ENCODE peak calls at places on chromosome 12, in six cellular contexts. One of them, this sample, is unnamed.

GRCh38 chr12:122965356-122965755 is 907 bp downstream of the ABCB9 start:
- DNase-seq in NB4: no peak
- DNase-seq in GM10248: no peak
- DNase-seq in foreskin fibroblast: no peak
- DNase-seq in type B pancreatic cell: no peak
- DNase-seq in fibroblast of mammary gland: no peak
- DNase-seq in this sample: no peak

GRCh38 chr12:27751386-27752047 is 28.5 kb upstream of the KLHL42 start:
- DNase-seq in NB4: peak
- DNase-seq in GM10248: no peak
- DNase-seq in foreskin fibroblast: no peak
- DNase-seq in type B pancreatic cell: no peak
- DNase-seq in fibroblast of mammary gland: no peak
- DNase-seq in this sample: no peak

GRCh38 chr12:123142948-123143752 is 7.7 kb downstream of the PITPNM2 start:
- DNase-seq in NB4: peak
- DNase-seq in GM10248: no peak
- DNase-seq in foreskin fibroblast: no peak
- DNase-seq in type B pancreatic cell: no peak
- DNase-seq in fibroblast of mammary gland: no peak
- DNase-seq in this sample: no peak

GRCh38 chr12:74871817-74872216 is 334.2 kb downstream of the ATXN7L3B start:
- DNase-seq in NB4: no peak
- DNase-seq in GM10248: no peak
- DNase-seq in foreskin fibroblast: no peak
- DNase-seq in type B pancreatic cell: no peak
- DNase-seq in fibroblast of mammary gland: no peak
- DNase-seq in this sample: no peak

GRCh38 chr12:80268924-80269749 is 169.8 kb downstream of the OTOGL start:
- DNase-seq in NB4: no peak
- DNase-seq in GM10248: no peak
- DNase-seq in foreskin fibroblast: peak
- DNase-seq in type B pancreatic cell: no peak
- DNase-seq in fibroblast of mammary gland: peak
- DNase-seq in this sample: no peak

GRCh38 chr12:91954761-91955160 is 190.9 kb downstream of the BTG1 start:
- DNase-seq in NB4: no peak
- DNase-seq in GM10248: no peak
- DNase-seq in foreskin fibroblast: no peak
- DNase-seq in type B pancreatic cell: no peak
- DNase-seq in fibroblast of mammary gland: no peak
- DNase-seq in this sample: no peak

GRCh38 chr12:12715459-12716150 is 1.6 kb upstream of the CDKN1B start:
- DNase-seq in NB4: peak
- DNase-seq in GM10248: peak
- DNase-seq in foreskin fibroblast: no peak
- DNase-seq in type B pancreatic cell: no peak
- DNase-seq in fibroblast of mammary gland: no peak
- DNase-seq in this sample: peak

GRCh38 chr12:98758331-98758730 is 113.2 kb downstream of the APAF1 start:
- DNase-seq in NB4: no peak
- DNase-seq in GM10248: no peak
- DNase-seq in foreskin fibroblast: no peak
- DNase-seq in type B pancreatic cell: peak
- DNase-seq in fibroblast of mammary gland: peak
- DNase-seq in this sample: no peak

GRCh38 chr12:131436922-131437705 is 273.8 kb upstream of the SFSWAP start:
- DNase-seq in NB4: no peak
- DNase-seq in GM10248: no peak
- DNase-seq in foreskin fibroblast: no peak
- DNase-seq in type B pancreatic cell: peak
- DNase-seq in fibroblast of mammary gland: no peak
- DNase-seq in this sample: no peak

GRCh38 chr12:94603434-94604068 is 46.8 kb downstream of the TMCC3 start:
- DNase-seq in NB4: peak
- DNase-seq in GM10248: no peak
- DNase-seq in foreskin fibroblast: no peak
- DNase-seq in type B pancreatic cell: no peak
- DNase-seq in fibroblast of mammary gland: no peak
- DNase-seq in this sample: peak

GRCh38 chr12:106358410-106359241 is 1.1 kb downstream of the POLR3B start:
- DNase-seq in NB4: peak
- DNase-seq in GM10248: no peak
- DNase-seq in foreskin fibroblast: peak
- DNase-seq in type B pancreatic cell: no peak
- DNase-seq in fibroblast of mammary gland: peak
- DNase-seq in this sample: no peak

GRCh38 chr12:89181271-89181920 is 170.9 kb downstream of the DUSP6 start:
- DNase-seq in NB4: peak
- DNase-seq in GM10248: no peak
- DNase-seq in foreskin fibroblast: peak
- DNase-seq in type B pancreatic cell: no peak
- DNase-seq in fibroblast of mammary gland: peak
- DNase-seq in this sample: no peak

GRCh38 chr12:51391047-51391837 is at the start of gene GALNT6:
- DNase-seq in NB4: peak
- DNase-seq in GM10248: peak
- DNase-seq in foreskin fibroblast: no peak
- DNase-seq in type B pancreatic cell: no peak
- DNase-seq in fibroblast of mammary gland: no peak
- DNase-seq in this sample: peak

GRCh38 chr12:107560194-107560905 is 125.2 kb upstream of the PWP1 start:
- DNase-seq in NB4: no peak
- DNase-seq in GM10248: no peak
- DNase-seq in foreskin fibroblast: no peak
- DNase-seq in type B pancreatic cell: no peak
- DNase-seq in fibroblast of mammary gland: no peak
- DNase-seq in this sample: no peak

GRCh38 chr12:56996793-56997545 is 9.4 kb downstream of the ZBTB39 start:
- DNase-seq in NB4: no peak
- DNase-seq in GM10248: no peak
- DNase-seq in foreskin fibroblast: no peak
- DNase-seq in type B pancreatic cell: peak
- DNase-seq in fibroblast of mammary gland: no peak
- DNase-seq in this sample: no peak
- TF ChIP-seq CTCF in NB4: no peak
- TF ChIP-seq CTCF in GM10248: no peak
- TF ChIP-seq CTCF in foreskin fibroblast: no peak
- TF ChIP-seq CTCF in type B pancreatic cell: no peak
- TF ChIP-seq CTCF in fibroblast of mammary gland: no peak
- TF ChIP-seq CTCF in this sample: no peak

GRCh38 chr12:73053903-73054302 is 781.7 kb downstream of the TRHDE start:
- DNase-seq in NB4: no peak
- DNase-seq in GM10248: no peak
- DNase-seq in foreskin fibroblast: no peak
- DNase-seq in type B pancreatic cell: no peak
- DNase-seq in fibroblast of mammary gland: no peak
- DNase-seq in this sample: no peak

GRCh38 chr12:73057428-73057827 is 785.3 kb downstream of the TRHDE start:
- DNase-seq in NB4: peak
- DNase-seq in GM10248: no peak
- DNase-seq in foreskin fibroblast: no peak
- DNase-seq in type B pancreatic cell: no peak
- DNase-seq in fibroblast of mammary gland: no peak
- DNase-seq in this sample: no peak
- TF ChIP-seq CTCF in NB4: no peak
- TF ChIP-seq CTCF in GM10248: no peak
- TF ChIP-seq CTCF in foreskin fibroblast: no peak
- TF ChIP-seq CTCF in type B pancreatic cell: no peak
- TF ChIP-seq CTCF in fibroblast of mammary gland: no peak
- TF ChIP-seq CTCF in this sample: no peak

DNA sequence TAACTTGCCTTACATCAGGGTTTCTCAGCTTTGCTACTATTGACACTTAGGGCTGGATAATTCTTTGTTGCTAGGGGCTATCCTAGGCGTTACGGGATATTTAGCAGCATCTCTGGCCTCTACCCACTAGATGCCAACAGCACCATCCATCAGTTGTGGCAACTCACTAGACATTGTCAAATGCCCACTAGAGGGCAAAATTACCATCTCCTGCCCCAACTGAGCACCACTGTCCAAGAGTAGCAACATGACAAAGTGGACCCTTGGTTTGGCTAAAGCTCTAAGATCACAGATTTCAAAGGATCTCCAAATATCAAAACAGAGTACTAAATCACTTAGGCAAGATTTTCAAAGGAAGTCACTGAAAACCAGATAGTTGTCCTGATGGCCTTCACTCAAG is 251.7 kb upstream of the TBX3 start:
- DNase-seq in NB4: peak
- DNase-seq in GM10248: no peak
- DNase-seq in foreskin fibroblast: no peak
- DNase-seq in type B pancreatic cell: no peak
- DNase-seq in fibroblast of mammary gland: peak
- DNase-seq in this sample: no peak
- TF ChIP-seq CTCF in NB4: peak
- TF ChIP-seq CTCF in GM10248: no peak
- TF ChIP-seq CTCF in foreskin fibroblast: peak
- TF ChIP-seq CTCF in type B pancreatic cell: no peak
- TF ChIP-seq CTCF in fibroblast of mammary gland: peak
- TF ChIP-seq CTCF in this sample: no peak

GRCh38 chr12:10221846-10222245 is 9.2 kb downstream of the GABARAPL1 start:
- DNase-seq in NB4: no peak
- DNase-seq in GM10248: no peak
- DNase-seq in foreskin fibroblast: no peak
- DNase-seq in type B pancreatic cell: no peak
- DNase-seq in fibroblast of mammary gland: no peak
- DNase-seq in this sample: no peak
- TF ChIP-seq CTCF in NB4: no peak
- TF ChIP-seq CTCF in GM10248: no peak
- TF ChIP-seq CTCF in foreskin fibroblast: no peak
- TF ChIP-seq CTCF in type B pancreatic cell: no peak
- TF ChIP-seq CTCF in fibroblast of mammary gland: no peak
- TF ChIP-seq CTCF in this sample: no peak

DNA sequence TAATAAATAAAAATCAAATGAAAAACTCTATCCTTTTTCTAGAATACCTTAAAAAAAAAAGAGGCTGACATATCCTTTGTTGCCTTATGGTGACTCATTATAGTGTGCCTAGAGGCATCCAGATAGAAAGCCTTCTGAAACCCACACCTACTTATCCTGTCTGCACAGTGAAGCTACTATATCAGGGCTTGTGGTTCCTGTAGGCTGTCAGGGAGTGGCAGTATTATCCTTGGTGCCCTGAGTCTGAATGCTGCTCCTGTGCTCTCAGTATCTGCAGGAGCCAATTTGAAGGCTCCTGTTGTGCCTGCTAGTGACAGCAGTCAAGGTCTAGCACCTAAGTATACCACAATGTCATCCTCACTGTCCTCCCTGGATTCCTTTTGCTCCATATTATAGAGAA is 168.4 kb upstream of the AVPR1A start:
- DNase-seq in NB4: peak
- DNase-seq in GM10248: no peak
- DNase-seq in foreskin fibroblast: no peak
- DNase-seq in type B pancreatic cell: no peak
- DNase-seq in fibroblast of mammary gland: no peak
- DNase-seq in this sample: no peak
- TF ChIP-seq CTCF in NB4: peak
- TF ChIP-seq CTCF in GM10248: no peak
- TF ChIP-seq CTCF in foreskin fibroblast: no peak
- TF ChIP-seq CTCF in type B pancreatic cell: no peak
- TF ChIP-seq CTCF in fibroblast of mammary gland: no peak
- TF ChIP-seq CTCF in this sample: no peak

GRCh38 chr12:1793426-1794210 is 26.7 kb upstream of the LRTM2 start:
- DNase-seq in NB4: no peak
- DNase-seq in GM10248: no peak
- DNase-seq in foreskin fibroblast: no peak
- DNase-seq in type B pancreatic cell: no peak
- DNase-seq in fibroblast of mammary gland: no peak
- DNase-seq in this sample: no peak

GRCh38 chr12:1795785-1796514 is 24.4 kb upstream of the LRTM2 start:
- DNase-seq in NB4: peak
- DNase-seq in GM10248: peak
- DNase-seq in foreskin fibroblast: peak
- DNase-seq in type B pancreatic cell: peak
- DNase-seq in fibroblast of mammary gland: peak
- DNase-seq in this sample: peak

GRCh38 chr12:1796515-1797010 is 23.8 kb upstream of the LRTM2 start:
- DNase-seq in NB4: peak
- DNase-seq in GM10248: peak
- DNase-seq in foreskin fibroblast: no peak
- DNase-seq in type B pancreatic cell: no peak
- DNase-seq in fibroblast of mammary gland: peak
- DNase-seq in this sample: peak

GRCh38 chr12:1794440-1795090 is 25.8 kb upstream of the LRTM2 start:
- DNase-seq in NB4: no peak
- DNase-seq in GM10248: no peak
- DNase-seq in foreskin fibroblast: no peak
- DNase-seq in type B pancreatic cell: no peak
- DNase-seq in fibroblast of mammary gland: no peak
- DNase-seq in this sample: no peak

GRCh38 chr12:1795221-1795784 is 25.1 kb upstream of the LRTM2 start:
- DNase-seq in NB4: no peak
- DNase-seq in GM10248: no peak
- DNase-seq in foreskin fibroblast: no peak
- DNase-seq in type B pancreatic cell: no peak
- DNase-seq in fibroblast of mammary gland: no peak
- DNase-seq in this sample: no peak
- TF ChIP-seq CTCF in NB4: no peak
- TF ChIP-seq CTCF in GM10248: no peak
- TF ChIP-seq CTCF in foreskin fibroblast: no peak
- TF ChIP-seq CTCF in type B pancreatic cell: no peak
- TF ChIP-seq CTCF in fibroblast of mammary gland: no peak
- TF ChIP-seq CTCF in this sample: no peak

DNA sequence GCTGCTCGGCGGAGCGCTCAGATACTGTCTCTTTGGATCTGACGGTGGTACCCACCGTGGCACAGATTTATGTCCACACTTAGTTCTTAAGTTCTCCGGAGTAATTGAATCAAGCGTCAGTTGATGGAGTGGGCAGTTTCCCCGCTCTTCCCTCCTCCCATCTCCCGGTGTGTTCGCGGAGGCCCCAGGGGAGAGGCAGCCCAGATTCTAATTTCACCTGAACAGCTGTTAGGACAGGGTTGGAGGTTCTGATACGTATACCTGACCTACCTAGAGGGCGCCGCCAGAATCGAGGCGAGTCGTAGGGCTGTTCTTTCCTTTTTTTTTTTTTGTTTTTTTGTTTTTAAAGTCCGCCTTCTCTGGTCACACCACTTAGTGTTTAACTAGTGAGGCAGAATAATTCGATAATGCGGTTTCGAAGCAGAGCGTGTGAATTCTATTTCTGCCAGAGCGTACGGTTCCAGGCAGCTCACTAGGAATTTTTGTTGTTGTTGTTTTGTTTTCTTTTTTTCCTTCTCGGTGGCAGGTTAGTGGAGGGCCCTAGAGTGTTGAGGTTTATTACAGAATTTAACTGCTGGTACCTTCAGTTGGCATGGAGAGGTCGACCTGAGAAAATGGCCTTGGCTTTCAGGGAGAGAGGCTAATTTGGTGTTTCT is 22.3 kb upstream of the GNS start:
- DNase-seq in NB4: no peak
- DNase-seq in GM10248: no peak
- DNase-seq in foreskin fibroblast: no peak
- DNase-seq in type B pancreatic cell: no peak
- DNase-seq in fibroblast of mammary gland: no peak
- DNase-seq in this sample: peak
- TF ChIP-seq CTCF in NB4: peak
- TF ChIP-seq CTCF in GM10248: no peak
- TF ChIP-seq CTCF in foreskin fibroblast: no peak
- TF ChIP-seq CTCF in type B pancreatic cell: no peak
- TF ChIP-seq CTCF in fibroblast of mammary gland: no peak
- TF ChIP-seq CTCF in this sample: no peak

GRCh38 chr12:23376238-23376637 is 573.2 kb downstream of the SOX5 start:
- DNase-seq in NB4: peak
- DNase-seq in GM10248: no peak
- DNase-seq in foreskin fibroblast: no peak
- DNase-seq in type B pancreatic cell: no peak
- DNase-seq in fibroblast of mammary gland: no peak
- DNase-seq in this sample: no peak
- TF ChIP-seq CTCF in NB4: peak
- TF ChIP-seq CTCF in GM10248: no peak
- TF ChIP-seq CTCF in foreskin fibroblast: no peak
- TF ChIP-seq CTCF in type B pancreatic cell: no peak
- TF ChIP-seq CTCF in fibroblast of mammary gland: no peak
- TF ChIP-seq CTCF in this sample: no peak